ENCODE peak calls at places on chromosomes 7 and 10, in nine cellular contexts. One of them, this sample, is unnamed. For H3K79me2, the result is how much of the 10 kb centered on the place peaks cover.

GRCh38 chr10:123145542-123146012 is 2.4 kb upstream of the HMX2 start:
- DNase-seq in mesendoderm: no peak
- DNase-seq in GM23338: peak
- DNase-seq in GM23248: no peak
- DNase-seq in neural progenitor cell: no peak
- DNase-seq in hepatocyte: no peak
- DNase-seq in fibroblast of lung: no peak
- DNase-seq in OCI-LY7: no peak
- DNase-seq in H9: no peak
- DNase-seq in this sample: no peak

GRCh38 chr10:59885430-59886134 is 20.8 kb downstream of the CCDC6 start:
- DNase-seq in OCI-LY7: peak
- DNase-seq in hepatocyte: no peak
- DNase-seq in fibroblast of lung: no peak
- DNase-seq in GM23248: no peak
- DNase-seq in mesendoderm: peak
- DNase-seq in GM23338: no peak
- DNase-seq in H9: no peak
- DNase-seq in neural progenitor cell: no peak
- DNase-seq in this sample: no peak

GRCh38 chr7:155343150-155343549 is 45.5 kb downstream of the INSIG1 start:
- DNase-seq in GM23338: no peak
- DNase-seq in OCI-LY7: no peak
- DNase-seq in hepatocyte: no peak
- DNase-seq in mesendoderm: no peak
- DNase-seq in fibroblast of lung: no peak
- DNase-seq in GM23248: no peak
- DNase-seq in neural progenitor cell: no peak
- DNase-seq in H9: no peak
- DNase-seq in this sample: no peak

GRCh38 chr7:156691764-156692163 is 51.2 kb downstream of the RNF32 start:
- DNase-seq in GM23248: no peak
- DNase-seq in hepatocyte: no peak
- DNase-seq in mesendoderm: no peak
- DNase-seq in fibroblast of lung: no peak
- DNase-seq in OCI-LY7: no peak
- DNase-seq in H9: no peak
- DNase-seq in GM23338: no peak
- DNase-seq in neural progenitor cell: no peak
- DNase-seq in this sample: no peak

GRCh38 chr10:112389147-112389822 is 15.4 kb downstream of the ACSL5 start:
- DNase-seq in GM23248: peak
- DNase-seq in H9: peak
- DNase-seq in GM23338: no peak
- DNase-seq in hepatocyte: peak
- DNase-seq in OCI-LY7: peak
- DNase-seq in mesendoderm: peak
- DNase-seq in neural progenitor cell: no peak
- DNase-seq in fibroblast of lung: peak
- DNase-seq in this sample: no peak

GRCh38 chr7:12178317-12178716 is 32.8 kb upstream of the TMEM106B start:
- DNase-seq in mesendoderm: no peak
- DNase-seq in hepatocyte: no peak
- DNase-seq in H9: no peak
- DNase-seq in GM23338: no peak
- DNase-seq in neural progenitor cell: no peak
- DNase-seq in fibroblast of lung: no peak
- DNase-seq in OCI-LY7: no peak
- DNase-seq in GM23248: no peak
- DNase-seq in this sample: no peak

GRCh38 chr10:13347235-13348156 is 597 bp downstream of the SEPHS1 start:
- DNase-seq in neural progenitor cell: peak
- DNase-seq in OCI-LY7: peak
- DNase-seq in GM23248: peak
- DNase-seq in fibroblast of lung: peak
- DNase-seq in hepatocyte: peak
- DNase-seq in mesendoderm: peak
- DNase-seq in H9: no peak
- DNase-seq in GM23338: peak
- DNase-seq in this sample: peak

GRCh38 chr10:98186681-98187080 is 52.2 kb downstream of the R3HCC1L start:
- DNase-seq in H9: no peak
- DNase-seq in OCI-LY7: no peak
- DNase-seq in neural progenitor cell: no peak
- DNase-seq in mesendoderm: no peak
- DNase-seq in fibroblast of lung: no peak
- DNase-seq in GM23338: no peak
- DNase-seq in GM23248: peak
- DNase-seq in hepatocyte: no peak
- DNase-seq in this sample: no peak

GRCh38 chr10:103569877-103570276 is 76.4 kb downstream of the NEURL1 start:
- DNase-seq in OCI-LY7: no peak
- DNase-seq in neural progenitor cell: no peak
- DNase-seq in hepatocyte: no peak
- DNase-seq in GM23248: no peak
- DNase-seq in H9: no peak
- DNase-seq in mesendoderm: no peak
- DNase-seq in GM23338: no peak
- DNase-seq in fibroblast of lung: no peak
- DNase-seq in this sample: no peak

GRCh38 chr10:131981429-131982184 is at the start of gene BNIP3:
- DNase-seq in fibroblast of lung: peak
- DNase-seq in hepatocyte: peak
- DNase-seq in GM23248: peak
- DNase-seq in H9: peak
- DNase-seq in mesendoderm: peak
- DNase-seq in neural progenitor cell: peak
- DNase-seq in GM23338: peak
- DNase-seq in OCI-LY7: peak
- DNase-seq in this sample: peak

GRCh38 chr7:47100815-47101435 is 481.0 kb downstream of the TNS3 start:
- DNase-seq in neural progenitor cell: peak
- DNase-seq in mesendoderm: peak
- DNase-seq in OCI-LY7: peak
- DNase-seq in GM23248: peak
- DNase-seq in H9: peak
- DNase-seq in hepatocyte: peak
- DNase-seq in fibroblast of lung: peak
- DNase-seq in GM23338: peak
- DNase-seq in this sample: peak

GRCh38 chr7:99090811-99091582 is 52.9 kb downstream of the SMURF1 start:
- DNase-seq in OCI-LY7: no peak
- DNase-seq in GM23248: peak
- DNase-seq in mesendoderm: peak
- DNase-seq in hepatocyte: no peak
- DNase-seq in H9: no peak
- DNase-seq in neural progenitor cell: no peak
- DNase-seq in fibroblast of lung: peak
- DNase-seq in GM23338: no peak
- DNase-seq in this sample: no peak

GRCh38 chr7:101494602-101495329 is 132.1 kb downstream of the COL26A1 start:
- DNase-seq in OCI-LY7: no peak
- DNase-seq in fibroblast of lung: no peak
- DNase-seq in GM23248: no peak
- DNase-seq in mesendoderm: peak
- DNase-seq in GM23338: peak
- DNase-seq in hepatocyte: no peak
- DNase-seq in H9: peak
- DNase-seq in neural progenitor cell: peak
- DNase-seq in this sample: no peak

DNA sequence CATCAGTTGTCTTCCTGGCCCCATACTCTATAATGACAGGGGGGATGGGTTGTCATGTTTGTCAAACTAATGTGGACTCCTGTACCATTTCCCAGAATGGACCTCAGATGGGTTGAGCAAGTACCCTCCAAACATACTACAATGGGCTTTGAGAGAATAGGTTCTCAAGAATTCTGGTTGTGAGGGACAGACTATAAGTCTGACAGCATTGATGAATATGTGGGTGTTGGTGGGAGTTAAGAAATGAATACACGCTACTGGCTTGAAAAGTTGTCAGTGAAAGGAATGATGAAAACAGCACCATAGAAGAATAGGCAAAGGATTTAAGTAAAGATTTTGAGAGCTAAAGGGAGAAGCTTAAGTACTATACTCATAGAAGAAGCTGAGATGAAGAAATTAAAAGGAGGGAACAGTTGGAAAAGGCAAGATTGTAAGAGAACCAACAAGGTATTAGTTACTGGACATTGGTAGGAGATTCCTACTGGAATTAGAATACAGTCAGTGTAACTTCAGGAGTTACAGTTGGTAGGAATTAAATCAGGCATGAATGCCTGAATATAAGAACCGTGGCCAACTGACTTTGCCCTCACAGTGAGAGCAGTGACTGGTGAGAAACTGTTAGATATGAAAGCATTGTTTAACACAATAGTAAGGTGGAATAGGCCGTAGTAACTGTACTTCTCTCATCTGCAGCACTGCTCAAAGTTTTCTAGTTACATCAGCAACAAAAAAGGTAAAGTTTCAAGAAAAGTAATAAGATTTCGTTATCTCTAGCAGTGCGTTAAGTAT is 86.3 kb downstream of the LCOR start:
- DNase-seq in mesendoderm: no peak
- DNase-seq in hepatocyte: no peak
- DNase-seq in neural progenitor cell: no peak
- DNase-seq in GM23338: no peak
- DNase-seq in GM23248: no peak
- DNase-seq in fibroblast of lung: no peak
- DNase-seq in H9: no peak
- DNase-seq in OCI-LY7: no peak
- DNase-seq in this sample: no peak
- H3K79me2 ChIP-seq in mesendoderm: under half
- H3K79me2 ChIP-seq in hepatocyte: half or more
- H3K79me2 ChIP-seq in neural progenitor cell: half or more
- H3K79me2 ChIP-seq in GM23338: under half
- H3K79me2 ChIP-seq in GM23248: half or more
- H3K79me2 ChIP-seq in fibroblast of lung: under half
- H3K79me2 ChIP-seq in H9: under half
- H3K79me2 ChIP-seq in OCI-LY7: under half
- H3K79me2 ChIP-seq in this sample: under half

DNA sequence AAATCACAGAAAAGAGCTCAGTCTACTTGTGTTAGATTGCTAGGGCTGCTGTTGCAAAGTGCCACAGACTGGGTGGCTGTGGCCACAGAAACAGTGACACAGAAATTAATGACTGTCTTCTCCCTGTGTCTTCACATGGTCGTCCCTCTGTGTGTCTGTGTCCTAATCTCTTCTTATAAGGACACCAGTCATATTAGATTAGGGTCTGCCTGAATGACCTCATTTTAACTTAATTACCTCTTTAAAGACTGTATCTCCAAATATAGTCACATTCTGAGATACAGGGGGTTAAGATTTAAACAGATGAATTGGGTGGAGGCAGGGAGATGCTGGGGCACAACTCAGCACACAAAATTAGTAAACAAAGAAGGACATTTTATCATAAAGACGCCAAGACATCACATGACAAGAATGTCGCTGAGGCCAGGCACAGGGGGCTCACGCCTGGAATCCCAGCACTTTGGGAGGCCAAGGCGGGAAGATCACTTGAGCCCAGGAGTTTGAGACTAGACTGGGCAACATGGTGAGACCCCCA is 23.3 kb upstream of the PARD3 start:
- DNase-seq in GM23248: no peak
- DNase-seq in OCI-LY7: no peak
- DNase-seq in mesendoderm: no peak
- DNase-seq in fibroblast of lung: no peak
- DNase-seq in neural progenitor cell: no peak
- DNase-seq in H9: no peak
- DNase-seq in GM23338: no peak
- DNase-seq in hepatocyte: no peak
- DNase-seq in this sample: no peak
- H3K79me2 ChIP-seq in GM23248: under half
- H3K79me2 ChIP-seq in OCI-LY7: under half
- H3K79me2 ChIP-seq in mesendoderm: under half
- H3K79me2 ChIP-seq in fibroblast of lung: under half
- H3K79me2 ChIP-seq in neural progenitor cell: under half
- H3K79me2 ChIP-seq in H9: under half
- H3K79me2 ChIP-seq in GM23338: under half
- H3K79me2 ChIP-seq in hepatocyte: under half
- H3K79me2 ChIP-seq in this sample: under half

GRCh38 chr10:96878071-96878470 is 46.0 kb downstream of the LCOR start:
- DNase-seq in H9: no peak
- DNase-seq in OCI-LY7: no peak
- DNase-seq in mesendoderm: no peak
- DNase-seq in hepatocyte: peak
- DNase-seq in GM23338: no peak
- DNase-seq in GM23248: no peak
- DNase-seq in neural progenitor cell: no peak
- DNase-seq in fibroblast of lung: no peak
- DNase-seq in this sample: no peak

GRCh38 chr10:96873086-96873485 is 41.0 kb downstream of the LCOR start:
- DNase-seq in neural progenitor cell: no peak
- DNase-seq in GM23338: no peak
- DNase-seq in mesendoderm: no peak
- DNase-seq in H9: no peak
- DNase-seq in OCI-LY7: no peak
- DNase-seq in fibroblast of lung: no peak
- DNase-seq in GM23248: no peak
- DNase-seq in hepatocyte: no peak
- DNase-seq in this sample: no peak

GRCh38 chr10:96873756-96874467 is 41.8 kb downstream of the LCOR start:
- DNase-seq in mesendoderm: no peak
- DNase-seq in neural progenitor cell: no peak
- DNase-seq in OCI-LY7: no peak
- DNase-seq in GM23248: no peak
- DNase-seq in GM23338: no peak
- DNase-seq in hepatocyte: no peak
- DNase-seq in fibroblast of lung: no peak
- DNase-seq in H9: no peak
- DNase-seq in this sample: no peak
- H3K79me2 ChIP-seq in mesendoderm: under half
- H3K79me2 ChIP-seq in neural progenitor cell: half or more
- H3K79me2 ChIP-seq in OCI-LY7: half or more
- H3K79me2 ChIP-seq in GM23248: half or more
- H3K79me2 ChIP-seq in GM23338: half or more
- H3K79me2 ChIP-seq in hepatocyte: half or more
- H3K79me2 ChIP-seq in fibroblast of lung: half or more
- H3K79me2 ChIP-seq in H9: under half
- H3K79me2 ChIP-seq in this sample: half or more

GRCh38 chr7:66682350-66683093 is 53.8 kb downstream of the KCTD7 start:
- DNase-seq in GM23338: peak
- DNase-seq in OCI-LY7: peak
- DNase-seq in fibroblast of lung: no peak
- DNase-seq in neural progenitor cell: peak
- DNase-seq in GM23248: peak
- DNase-seq in H9: no peak
- DNase-seq in mesendoderm: peak
- DNase-seq in hepatocyte: no peak
- DNase-seq in this sample: no peak
- H3K79me2 ChIP-seq in GM23338: under half
- H3K79me2 ChIP-seq in OCI-LY7: under half
- H3K79me2 ChIP-seq in fibroblast of lung: half or more
- H3K79me2 ChIP-seq in neural progenitor cell: half or more
- H3K79me2 ChIP-seq in GM23248: half or more
- H3K79me2 ChIP-seq in H9: under half
- H3K79me2 ChIP-seq in mesendoderm: under half
- H3K79me2 ChIP-seq in hepatocyte: half or more
- H3K79me2 ChIP-seq in this sample: half or more

GRCh38 chr7:66246549-66247171 is 41.5 kb downstream of the TPST1 start:
- DNase-seq in GM23248: peak
- DNase-seq in hepatocyte: no peak
- DNase-seq in fibroblast of lung: no peak
- DNase-seq in mesendoderm: peak
- DNase-seq in neural progenitor cell: peak
- DNase-seq in H9: no peak
- DNase-seq in OCI-LY7: no peak
- DNase-seq in GM23338: peak
- DNase-seq in this sample: no peak
- H3K79me2 ChIP-seq in GM23248: half or more
- H3K79me2 ChIP-seq in hepatocyte: half or more
- H3K79me2 ChIP-seq in fibroblast of lung: under half
- H3K79me2 ChIP-seq in mesendoderm: under half
- H3K79me2 ChIP-seq in neural progenitor cell: under half
- H3K79me2 ChIP-seq in H9: under half
- H3K79me2 ChIP-seq in OCI-LY7: under half
- H3K79me2 ChIP-seq in GM23338: under half
- H3K79me2 ChIP-seq in this sample: under half